ENCODE peak calls at places on chromosomes 2 and 18, in four cellular contexts. H is A172, B is HuH-7.5, F is AG04449. Q is an unnamed sample.

GRCh38 chr18:23528580-23529472 is 25.5 kb downstream of the RMC1 start:
- DNase-seq in H (peak), F (no peak), B (no peak), Q (no peak)

GRCh38 chr2:144683955-144684354 is 164.0 kb upstream of the ZEB2 start:
- DNase-seq in H (no peak), B (no peak), F (no peak), Q (no peak)

GRCh38 chr18:43665239-43665788 is 388.0 kb upstream of the SYT4 start:
- DNase-seq in B (no peak), H (peak), F (peak), Q (peak)

GRCh38 chr2:17636989-17637906 is 96.8 kb downstream of the VSNL1 start:
- DNase-seq in B (no peak), F (no peak), H (no peak), Q (no peak)

GRCh38 chr18:44514106-44514505 is 166.6 kb upstream of the SETBP1 start:
- DNase-seq in F (no peak), B (no peak), H (no peak), Q (no peak)

GRCh38 chr2:26346454-26347053 is at the start of gene ADGRF3:
- DNase-seq in F (no peak), B (peak), H (peak), Q (no peak)

GRCh38 chr2:24616606-24617005 is 125.6 kb downstream of the NCOA1 start:
- DNase-seq in H (no peak), F (no peak), B (no peak), Q (no peak)

GRCh38 chr2:190649035-190649797 is at the start of gene NAB1:
- DNase-seq in B (peak), F (no peak), H (peak), Q (no peak)

GRCh38 chr2:9430316-9431293 is 7.2 kb downstream of the CPSF3 start:
- DNase-seq in H (peak), B (no peak), F (no peak), Q (no peak)

GRCh38 chr2:17877811-17878221 is 651 bp upstream of the KCNS3 start:
- DNase-seq in H (no peak), F (no peak), B (no peak), Q (no peak)

GRCh38 chr18:44852818-44853217 is 172.1 kb downstream of the SETBP1 start:
- DNase-seq in H (no peak), B (no peak), F (no peak), Q (no peak)

GRCh38 chr18:33184178-33184577 is 256.3 kb downstream of the CCDC178 start:
- DNase-seq in B (no peak), H (no peak), F (no peak), Q (no peak)

GRCh38 chr2:112530728-112531127 is 11.5 kb upstream of the POLR1B start:
- DNase-seq in H (no peak), B (no peak), F (no peak), Q (no peak)

GRCh38 chr2:16226942-16227664 is 286.8 kb downstream of the MYCN start:
- DNase-seq in F (no peak), B (no peak), H (no peak), Q (no peak)

GRCh38 chr2:206086683-206087350 is 843 bp upstream of the INO80D start:
- DNase-seq in B (peak), F (no peak), H (no peak), Q (no peak)

Q was measured in HS-27A.